ENCODE peak calls at places on chromosomes 1 and 21, in six cellular contexts. N is amygdala, F is right cardiac atrium, J is ELF-1, K is HEK293T, X is left cardiac atrium. G is an unnamed sample.

GRCh38 chr1:210681158-210681557 is 352.5 kb downstream of the HHAT start:
- DNase-seq in F (no peak), N (no peak), X (no peak), K (no peak), J (no peak), G (no peak)

GRCh38 chr1:223211323-223211985 is 68.4 kb upstream of the TLR5 start:
- DNase-seq in X (no peak), F (no peak), J (no peak), K (no peak), N (no peak), G (no peak)

GRCh38 chr1:201790261-201790660 is 38.7 kb upstream of the IPO9 start:
- DNase-seq in F (no peak), N (no peak), J (no peak), X (no peak), K (no peak), G (no peak)

GRCh38 chr1:27455166-27455811 is 34.7 kb downstream of the WASF2 start:
- DNase-seq in K (no peak), J (no peak), X (no peak), N (no peak), F (no peak), G (no peak)

GRCh38 chr1:155940531-155940992 is 876 bp upstream of the RXFP4 start:
- DNase-seq in X (peak), N (no peak), K (no peak), J (no peak), F (no peak), G (no peak)

GRCh38 chr1:2108213-2108876 is 58.1 kb downstream of the PRKCZ start:
- DNase-seq in J (peak), X (peak), F (peak), N (no peak), K (peak), G (peak)

GRCh38 chr1:234931404-234931973 is 197.1 kb downstream of the TOMM20 start:
- DNase-seq in F (no peak), N (no peak), K (no peak), X (no peak), J (no peak), G (no peak)

GRCh38 chr1:18681423-18681835 is 50.8 kb downstream of the PAX7 start:
- DNase-seq in X (no peak), F (no peak), J (no peak), K (peak), N (no peak), G (peak)

GRCh38 chr1:201307760-201308499 is 24.6 kb downstream of the PKP1 start:
- DNase-seq in X (no peak), K (no peak), J (peak), F (no peak), N (no peak), G (no peak)

GRCh38 chr1:53065391-53065790 is 3.4 kb downstream of the PODN start:
- DNase-seq in F (no peak), J (no peak), K (no peak), N (no peak), X (peak), G (no peak)

GRCh38 chr21:45269861-45270260 is 17.8 kb downstream of the POFUT2 start:
- DNase-seq in J (no peak), K (no peak), F (peak), X (no peak), N (no peak), G (no peak)

GRCh38 chr1:43439781-43440180 is 13.9 kb downstream of the HYI start:
- DNase-seq in K (no peak), F (no peak), J (no peak), X (no peak), N (no peak), G (no peak)

GRCh38 chr1:198837276-198838021 is 198.6 kb downstream of the PTPRC start:
- DNase-seq in N (no peak), K (peak), J (no peak), F (no peak), X (no peak), G (no peak)

GRCh38 chr1:229410692-229411433 is 23.0 kb downstream of the ACTA1 start:
- DNase-seq in X (peak), K (peak), N (peak), J (peak), F (peak), G (peak)

GRCh38 chr1:12600880-12601633 is 17.0 kb downstream of the DHRS3 start:
- DNase-seq in K (peak), X (no peak), F (no peak), N (no peak), J (peak), G (peak)

GRCh38 chr1:56578963-56579875 is at the start of gene PLPP3:
- DNase-seq in N (peak), J (peak), X (peak), F (peak), K (peak), G (peak)

G was measured in GM23338.